ENCODE peak calls at places on chromosomes 1 and 21, in five cellular contexts. One of them, this sample, is unnamed.

GRCh38 chr1:43992232-43992995 is 1.0 kb downstream of the CCDC24 start:
- DNase-seq in HCT116: no peak
- DNase-seq in HepG2: no peak
- DNase-seq in GM12878: no peak
- DNase-seq in K562: no peak
- DNase-seq in this sample: no peak

GRCh38 chr1:146021622-146022402 is at the start of gene HJV:
- DNase-seq in HCT116: no peak
- DNase-seq in HepG2: no peak
- DNase-seq in GM12878: no peak
- DNase-seq in K562: peak
- DNase-seq in this sample: no peak

GRCh38 chr21:20311388-20311787 is 686.8 kb upstream of the NCAM2 start:
- DNase-seq in HCT116: no peak
- DNase-seq in HepG2: no peak
- DNase-seq in GM12878: no peak
- DNase-seq in K562: no peak
- DNase-seq in this sample: no peak

GRCh38 chr1:172069535-172069934 is 228.2 kb downstream of the DNM3 start:
- DNase-seq in HCT116: no peak
- DNase-seq in HepG2: no peak
- DNase-seq in GM12878: no peak
- DNase-seq in K562: no peak
- DNase-seq in this sample: no peak

GRCh38 chr1:110347182-110347893 is 8.2 kb downstream of the RBM15 start:
- DNase-seq in HCT116: no peak
- DNase-seq in HepG2: no peak
- DNase-seq in GM12878: no peak
- DNase-seq in K562: no peak
- DNase-seq in this sample: no peak

GRCh38 chr1:93846929-93847810 is 31.8 kb downstream of the DNTTIP2 start:
- DNase-seq in HCT116: peak
- DNase-seq in HepG2: peak
- DNase-seq in GM12878: peak
- DNase-seq in K562: peak
- DNase-seq in this sample: peak

GRCh38 chr1:150564051-150564991 is 15.1 kb downstream of the MCL1 start:
- DNase-seq in HCT116: no peak
- DNase-seq in HepG2: peak
- DNase-seq in GM12878: no peak
- DNase-seq in K562: no peak
- DNase-seq in this sample: no peak

GRCh38 chr21:34243562-34243961 is 120.2 kb upstream of the KCNE2 start:
- DNase-seq in HCT116: peak
- DNase-seq in HepG2: peak
- DNase-seq in GM12878: no peak
- DNase-seq in K562: no peak
- DNase-seq in this sample: peak

GRCh38 chr21:28590026-28590425 is 402.7 kb downstream of the LTN1 start:
- DNase-seq in HCT116: no peak
- DNase-seq in HepG2: no peak
- DNase-seq in GM12878: no peak
- DNase-seq in K562: no peak
- DNase-seq in this sample: no peak

GRCh38 chr1:59481915-59482505 is 185.1 kb downstream of the FGGY start:
- DNase-seq in HCT116: no peak
- DNase-seq in HepG2: no peak
- DNase-seq in GM12878: no peak
- DNase-seq in K562: no peak
- DNase-seq in this sample: no peak

GRCh38 chr1:204204944-204205343 is 8.7 kb upstream of the KISS1 start:
- DNase-seq in HCT116: no peak
- DNase-seq in HepG2: no peak
- DNase-seq in GM12878: no peak
- DNase-seq in K562: no peak
- DNase-seq in this sample: no peak

GRCh38 chr1:204201651-204202050 is 5.4 kb upstream of the KISS1 start:
- DNase-seq in HCT116: no peak
- DNase-seq in HepG2: no peak
- DNase-seq in GM12878: no peak
- DNase-seq in K562: no peak
- DNase-seq in this sample: no peak

GRCh38 chr1:204202481-204202880 is 6.2 kb upstream of the KISS1 start:
- DNase-seq in HCT116: no peak
- DNase-seq in HepG2: no peak
- DNase-seq in GM12878: no peak
- DNase-seq in K562: no peak
- DNase-seq in this sample: no peak

GRCh38 chr1:204205486-204205885 is 8.3 kb downstream of the GOLT1A start:
- DNase-seq in HCT116: no peak
- DNase-seq in HepG2: no peak
- DNase-seq in GM12878: no peak
- DNase-seq in K562: no peak
- DNase-seq in this sample: no peak

DNA sequence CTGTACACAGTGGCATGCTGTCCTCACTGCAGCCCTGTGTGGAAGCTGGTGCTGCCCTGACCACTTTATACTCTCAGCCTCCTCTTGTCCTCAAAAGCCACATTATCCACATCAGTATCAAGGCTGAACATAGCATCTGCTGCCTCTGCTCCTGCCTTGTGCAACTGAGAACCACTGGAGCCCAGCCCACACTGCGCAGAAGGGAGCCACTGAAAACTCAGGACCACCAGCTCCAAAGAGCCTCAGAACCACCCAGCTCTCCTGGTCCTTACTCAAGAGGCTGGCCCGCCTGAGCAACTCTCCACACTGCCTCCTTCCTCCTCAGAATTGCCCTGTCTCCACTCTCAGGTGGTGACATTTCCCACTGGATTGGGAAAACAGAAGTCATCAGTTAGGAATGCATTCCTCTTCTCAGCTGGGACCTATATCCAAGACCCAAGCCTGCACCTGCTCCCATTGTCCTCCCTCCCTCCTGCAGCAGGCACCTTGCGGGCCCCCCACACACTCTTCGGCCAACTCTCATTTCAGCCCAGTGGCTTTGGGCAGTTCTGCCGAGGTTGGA is 7.0 kb upstream of the KISS1 start:
- DNase-seq in HCT116: no peak
- DNase-seq in HepG2: no peak
- DNase-seq in GM12878: no peak
- DNase-seq in K562: no peak
- DNase-seq in this sample: no peak
- TF ChIP-seq ZBTB33 in HCT116: no peak
- TF ChIP-seq ZBTB33 in HepG2: no peak
- TF ChIP-seq ZBTB33 in GM12878: no peak
- TF ChIP-seq ZBTB33 in K562: no peak
- TF ChIP-seq ZBTB33 in this sample: no peak

GRCh38 chr1:212780759-212781158 is 10.8 kb downstream of the NSL1 start:
- DNase-seq in HCT116: no peak
- DNase-seq in HepG2: no peak
- DNase-seq in GM12878: no peak
- DNase-seq in K562: no peak
- DNase-seq in this sample: no peak

GRCh38 chr1:212785871-212786270 is 5.7 kb downstream of the NSL1 start:
- DNase-seq in HCT116: no peak
- DNase-seq in HepG2: no peak
- DNase-seq in GM12878: no peak
- DNase-seq in K562: no peak
- DNase-seq in this sample: no peak

GRCh38 chr1:212783976-212784375 is 7.6 kb downstream of the NSL1 start:
- DNase-seq in HCT116: no peak
- DNase-seq in HepG2: no peak
- DNase-seq in GM12878: no peak
- DNase-seq in K562: no peak
- DNase-seq in this sample: no peak

GRCh38 chr1:212781225-212781624 is 10.4 kb downstream of the NSL1 start:
- DNase-seq in HCT116: no peak
- DNase-seq in HepG2: no peak
- DNase-seq in GM12878: no peak
- DNase-seq in K562: no peak
- DNase-seq in this sample: no peak

DNA sequence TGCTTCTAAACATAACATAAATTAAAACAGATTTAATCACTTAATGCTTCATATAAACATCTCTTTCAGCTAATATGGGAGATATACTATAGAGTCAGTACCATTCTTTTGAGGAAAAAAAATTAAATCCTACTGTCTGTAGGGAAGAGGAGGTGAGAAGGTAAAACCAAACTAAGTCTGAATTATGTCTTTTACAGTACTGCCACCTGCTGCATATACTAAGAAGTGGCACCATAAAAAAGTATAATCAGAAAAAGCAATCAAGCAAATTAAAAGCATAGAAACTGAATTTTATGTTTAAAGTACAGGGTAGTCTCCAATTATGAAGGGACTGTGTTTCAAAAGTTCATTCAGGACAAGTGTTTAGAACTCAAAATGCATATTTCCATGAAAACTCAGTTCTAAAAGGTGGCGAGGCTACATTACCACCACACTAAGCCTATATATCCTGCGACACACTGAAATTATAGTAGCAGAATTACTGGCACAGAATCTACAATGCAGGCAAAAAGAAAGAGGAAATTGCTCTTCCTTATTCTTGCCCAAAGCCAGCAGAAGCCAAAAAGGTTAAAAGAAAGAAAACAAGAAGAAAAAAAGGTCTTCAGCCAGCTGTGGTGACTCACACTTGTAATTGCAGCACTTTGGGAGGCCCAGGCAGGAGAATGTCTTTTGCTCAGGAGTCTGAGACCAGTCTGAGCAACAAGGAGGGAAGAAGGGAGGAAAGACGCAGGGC is 9.0 kb downstream of the NSL1 start:
- DNase-seq in HCT116: no peak
- DNase-seq in HepG2: peak
- DNase-seq in GM12878: no peak
- DNase-seq in K562: no peak
- DNase-seq in this sample: peak
- TF ChIP-seq ZBTB33 in HCT116: no peak
- TF ChIP-seq ZBTB33 in HepG2: no peak
- TF ChIP-seq ZBTB33 in GM12878: no peak
- TF ChIP-seq ZBTB33 in K562: no peak
- TF ChIP-seq ZBTB33 in this sample: no peak

GRCh38 chr1:159076753-159077656 is at the start of gene AIM2:
- DNase-seq in HCT116: no peak
- DNase-seq in HepG2: no peak
- DNase-seq in GM12878: peak
- DNase-seq in K562: peak
- DNase-seq in this sample: no peak
- TF ChIP-seq ZBTB33 in HCT116: no peak
- TF ChIP-seq ZBTB33 in HepG2: no peak
- TF ChIP-seq ZBTB33 in GM12878: peak
- TF ChIP-seq ZBTB33 in K562: no peak
- TF ChIP-seq ZBTB33 in this sample: no peak

GRCh38 chr1:204396015-204396583 is 15.5 kb downstream of the PPP1R15B start:
- DNase-seq in HCT116: no peak
- DNase-seq in HepG2: no peak
- DNase-seq in GM12878: no peak
- DNase-seq in K562: peak
- DNase-seq in this sample: no peak

GRCh38 chr1:204391629-204392028 is 20.0 kb downstream of the PPP1R15B start:
- DNase-seq in HCT116: no peak
- DNase-seq in HepG2: no peak
- DNase-seq in GM12878: no peak
- DNase-seq in K562: no peak
- DNase-seq in this sample: no peak

DNA sequence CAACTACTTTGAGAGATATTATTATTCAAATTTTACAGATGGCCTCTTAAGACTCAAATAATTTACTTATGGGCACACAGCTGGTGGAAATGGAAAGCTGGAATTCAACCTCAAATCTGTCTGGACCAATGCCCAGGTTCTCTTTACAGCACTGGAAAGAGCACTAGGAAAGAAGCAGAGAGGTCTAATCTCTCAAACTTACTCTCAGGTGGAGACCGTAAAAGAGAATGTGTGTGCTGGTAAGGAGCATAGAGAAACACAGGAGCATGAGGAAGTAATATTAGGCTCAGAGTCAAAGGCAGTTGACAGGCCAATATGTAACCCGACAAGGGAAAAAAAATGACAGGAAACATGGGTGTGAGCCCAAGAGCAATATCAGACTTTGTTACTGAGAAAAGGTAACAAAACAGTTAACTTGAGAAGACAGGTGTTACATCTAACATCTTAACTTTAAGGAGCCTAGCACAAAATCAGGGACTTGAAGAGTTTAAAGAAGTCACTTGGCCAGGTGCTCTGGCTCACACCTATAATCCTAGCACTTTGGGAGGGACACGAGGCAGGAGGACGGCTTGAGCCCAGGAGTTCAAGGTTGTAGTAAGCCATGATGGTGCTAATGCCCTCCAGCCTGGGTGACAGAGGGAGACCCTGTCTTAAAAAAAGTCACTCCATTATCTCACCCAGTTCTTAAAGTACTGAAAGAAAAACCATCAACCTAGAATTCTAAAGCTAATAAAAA is 20.7 kb downstream of the PPP1R15B start:
- DNase-seq in HCT116: no peak
- DNase-seq in HepG2: no peak
- DNase-seq in GM12878: no peak
- DNase-seq in K562: no peak
- DNase-seq in this sample: no peak
- TF ChIP-seq ZBTB33 in HCT116: no peak
- TF ChIP-seq ZBTB33 in HepG2: no peak
- TF ChIP-seq ZBTB33 in GM12878: no peak
- TF ChIP-seq ZBTB33 in K562: no peak
- TF ChIP-seq ZBTB33 in this sample: no peak